ENCODE peak calls at places on chromosomes 13 and 19, in five cellular contexts. S is endothelial cell of umbilical vein; Y is keratinocyte; A is tibial artery; E is CD8-positive, alpha-beta T cell. R is an unnamed sample.

GRCh38 chr13:93942016-93942415 is 537.5 kb downstream of the DCT start:
- DNase-seq in S (no peak), Y (no peak), A (no peak), E (no peak), R (no peak)

GRCh38 chr13:48070942-48071341 is 24.0 kb downstream of the MED4 start:
- DNase-seq in S (no peak), Y (no peak), A (no peak), E (no peak), R (no peak)

GRCh38 chr19:8209965-8210659 is 942 bp downstream of the CERS4 start:
- DNase-seq in S (no peak), Y (no peak), A (no peak), E (no peak), R (no peak)

GRCh38 chr19:11736696-11737095 is 2.0 kb downstream of the ZNF823 start:
- DNase-seq in S (no peak), Y (peak; percentile 52), A (peak; percentile 50), E (no peak), R (peak; percentile 42)

GRCh38 chr19:24054044-24054935 is 32.7 kb upstream of the ZNF254 start:
- DNase-seq in S (no peak), Y (peak; percentile 100), A (no peak), E (no peak), R (no peak)

GRCh38 chr19:2282062-2282861 is at the start of gene PEAK3:
- DNase-seq in S (peak; percentile 12), Y (no peak), A (peak; percentile 79), E (peak; percentile 68), R (peak; percentile 60)

GRCh38 chr13:43835701-43836100 is 43.8 kb downstream of the CCDC122 start:
- DNase-seq in S (no peak), Y (no peak), A (no peak), E (no peak), R (no peak)

GRCh38 chr19:35533822-35534521 is 716 bp downstream of the GAPDHS start:
- DNase-seq in S (no peak), Y (no peak), A (no peak), E (peak; percentile 70), R (peak; percentile 48)

GRCh38 chr19:41366089-41366488 is 2.1 kb upstream of the B9D2 start:
- DNase-seq in S (no peak), Y (no peak), A (no peak), E (no peak), R (no peak)

GRCh38 chr19:7287716-7288115 is 6.5 kb downstream of the INSR start:
- DNase-seq in S (no peak), Y (no peak), A (no peak), E (no peak), R (no peak)

GRCh38 chr19:42653841-42654240 is 59.1 kb upstream of the CEACAM8 start:
- DNase-seq in S (no peak), Y (no peak), A (no peak), E (no peak), R (no peak)

GRCh38 chr13:81025091-81025490 is 684.2 kb upstream of the SPRY2 start:
- DNase-seq in S (no peak), Y (no peak), A (no peak), E (no peak), R (no peak)

GRCh38 chr13:27481766-27482165 is 31.4 kb upstream of the MTIF3 start:
- DNase-seq in S (peak; percentile 28), Y (no peak), A (no peak), E (no peak), R (no peak)

GRCh38 chr19:30667746-30668145 is 295.6 kb downstream of the ZNF536 start:
- DNase-seq in S (no peak), Y (no peak), A (no peak), E (no peak), R (no peak)

GRCh38 chr19:40613669-40614594 is 12.8 kb downstream of the LTBP4 start:
- DNase-seq in S (no peak), Y (no peak), A (peak; percentile 84), E (peak; percentile 87), R (peak; percentile 88)

GRCh38 chr19:48064509-48064908 is 20.6 kb upstream of the CABP5 start:
- DNase-seq in S (no peak), Y (no peak), A (no peak), E (no peak), R (no peak)

GRCh38 chr19:41376241-41376997 is at the start of gene TMEM91:
- DNase-seq in S (peak; percentile 34), Y (no peak), A (peak; percentile 72), E (no peak), R (no peak)

GRCh38 chr19:32652893-32653625 is 21.9 kb downstream of the ANKRD27 start:
- DNase-seq in S (peak; percentile 53), Y (no peak), A (peak; percentile 43), E (no peak), R (no peak)

GRCh38 chr19:54209748-54210494 is 9.3 kb downstream of the RPS9 start:
- DNase-seq in S (peak; percentile 96), Y (no peak), A (peak; percentile 93), E (no peak), R (no peak)

GRCh38 chr19:13526552-13526951 is 20.3 kb upstream of the CACNA1A start:
- DNase-seq in S (no peak), Y (no peak), A (no peak), E (no peak), R (no peak)
- TF ChIP-seq CTCF in S (peak; percentile 18), Y (peak; percentile 40), A (no peak), E (no peak), R (peak; percentile 41)

GRCh38 chr19:38208571-38208970 is 15.5 kb downstream of the DPF1 start:
- DNase-seq in S (no peak), Y (no peak), A (no peak), E (no peak), R (no peak)

GRCh38 chr19:38210458-38210987 is 13.5 kb downstream of the DPF1 start:
- DNase-seq in S (no peak), Y (no peak), A (no peak), E (no peak), R (no peak)

GRCh38 chr19:38209671-38210457 is 14.2 kb downstream of the DPF1 start:
- DNase-seq in S (peak; percentile 40), Y (no peak), A (peak; percentile 74), E (no peak), R (no peak)

GRCh38 chr19:38207543-38207942 is 16.5 kb downstream of the DPF1 start:
- DNase-seq in S (no peak), Y (no peak), A (no peak), E (no peak), R (no peak)

DNA sequence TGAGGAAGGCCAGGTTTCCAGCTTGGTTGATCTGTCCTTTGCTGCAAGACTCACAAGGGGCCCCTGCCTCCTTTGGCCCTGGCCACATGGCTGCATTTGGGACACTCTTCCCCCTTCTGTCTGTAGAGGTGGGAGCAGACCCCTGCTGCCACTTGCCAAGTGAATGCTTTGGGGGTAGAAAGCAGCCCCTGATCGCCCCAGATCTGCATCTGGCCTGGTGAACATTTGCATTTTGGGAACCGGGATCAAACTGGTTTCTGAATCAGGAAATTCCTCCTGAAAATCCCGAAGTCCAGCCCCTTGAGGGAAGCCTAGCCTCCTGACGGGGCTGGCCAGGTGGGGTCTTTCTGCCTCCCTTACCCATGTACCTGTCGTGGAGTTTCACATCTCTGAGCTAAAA is 14.9 kb downstream of the DPF1 start:
- DNase-seq in S (no peak), Y (no peak), A (no peak), E (no peak), R (no peak)
- H3K4me3 ChIP-seq in S (no peak overlapping the region), Y (peak overlapping the region; percentile 9), A (peak overlapping the region; percentile 6), E (no peak overlapping the region), R (no peak overlapping the region)

GRCh38 chr13:111292710-111293485 is 27.5 kb upstream of the TEX29 start:
- DNase-seq in S (no peak), Y (no peak), A (no peak), E (no peak), R (no peak)
- H3K36me3 ChIP-seq in S (peaks cover 6% of the 10 kb centered on the region), Y (peaks cover 5% of the 10 kb centered on the region), A (peaks cover 38% of the 10 kb centered on the region), E (peaks cover 29% of the 10 kb centered on the region), R (peaks cover 30% of the 10 kb centered on the region)

GRCh38 chr13:91017669-91018053 is 329.8 kb upstream of the MIR17HG start:
- DNase-seq in S (no peak), Y (no peak), A (no peak), E (no peak), R (no peak)
- TF ChIP-seq CTCF in S (no peak), Y (no peak), A (no peak), E (no peak), R (no peak)

R was measured in GM06990.